ENCODE peak calls at places on chromosomes 7 and 10, in seven cellular contexts. One of them, this sample, is unnamed.
A peak's percentile ranks its signal among the peaks of the same experiment; 100 is the strongest.

GRCh38 chr7:148700693-148701092 is 2.0 kb downstream of the CUL1 start:
- DNase-seq in NB4: peak; percentile 70
- DNase-seq in Panc1: no peak
- DNase-seq in GM10248: no peak
- DNase-seq in fibroblast of the aortic adventitia: peak; percentile 27
- DNase-seq in A549: no peak
- DNase-seq in OCI-LY7: peak; percentile 65
- DNase-seq in this sample: peak; percentile 44

GRCh38 chr10:1050145-1050544 is 1.2 kb upstream of the IDI1 start:
- DNase-seq in NB4: peak; percentile 42
- DNase-seq in Panc1: no peak
- DNase-seq in GM10248: no peak
- DNase-seq in fibroblast of the aortic adventitia: peak; percentile 34
- DNase-seq in A549: no peak
- DNase-seq in OCI-LY7: peak; percentile 40
- DNase-seq in this sample: no peak

GRCh38 chr7:112723416-112723815 is 66.8 kb downstream of the TMEM168 start:
- DNase-seq in NB4: no peak
- DNase-seq in Panc1: no peak
- DNase-seq in GM10248: no peak
- DNase-seq in fibroblast of the aortic adventitia: peak; percentile 2
- DNase-seq in A549: no peak
- DNase-seq in OCI-LY7: no peak
- DNase-seq in this sample: no peak

GRCh38 chr7:85851571-85852193 is 664.8 kb upstream of the SEMA3D start:
- DNase-seq in NB4: peak; percentile 66
- DNase-seq in Panc1: no peak
- DNase-seq in GM10248: no peak
- DNase-seq in fibroblast of the aortic adventitia: peak; percentile 81
- DNase-seq in A549: peak; percentile 10
- DNase-seq in OCI-LY7: peak; percentile 21
- DNase-seq in this sample: no peak

GRCh38 chr7:96547371-96547811 is 162.3 kb downstream of the SEM1 start:
- DNase-seq in NB4: no peak
- DNase-seq in Panc1: no peak
- DNase-seq in GM10248: no peak
- DNase-seq in fibroblast of the aortic adventitia: no peak
- DNase-seq in A549: no peak
- DNase-seq in OCI-LY7: no peak
- DNase-seq in this sample: no peak

GRCh38 chr10:45224219-45224841 is 91.1 kb downstream of the OR13A1 start:
- DNase-seq in NB4: no peak
- DNase-seq in Panc1: no peak
- DNase-seq in GM10248: no peak
- DNase-seq in fibroblast of the aortic adventitia: no peak
- DNase-seq in A549: no peak
- DNase-seq in OCI-LY7: no peak
- DNase-seq in this sample: no peak

GRCh38 chr7:155296788-155297516 is 726 bp upstream of the INSIG1 start:
- DNase-seq in NB4: peak; percentile 95
- DNase-seq in Panc1: no peak
- DNase-seq in GM10248: peak; percentile 42
- DNase-seq in fibroblast of the aortic adventitia: peak; percentile 73
- DNase-seq in A549: peak; percentile 49
- DNase-seq in OCI-LY7: peak; percentile 73
- DNase-seq in this sample: peak; percentile 50

GRCh38 chr10:132631348-132631735 is 93.8 kb downstream of the INPP5A start:
- DNase-seq in NB4: no peak
- DNase-seq in Panc1: no peak
- DNase-seq in GM10248: no peak
- DNase-seq in fibroblast of the aortic adventitia: peak; percentile 78
- DNase-seq in A549: no peak
- DNase-seq in OCI-LY7: no peak
- DNase-seq in this sample: no peak

GRCh38 chr10:70131560-70131937 is 1.1 kb downstream of the AIFM2 start:
- DNase-seq in NB4: no peak
- DNase-seq in Panc1: no peak
- DNase-seq in GM10248: peak; percentile 18
- DNase-seq in fibroblast of the aortic adventitia: no peak
- DNase-seq in A549: no peak
- DNase-seq in OCI-LY7: no peak
- DNase-seq in this sample: no peak

GRCh38 chr7:76354981-76355730 is 3.6 kb downstream of the YWHAG start:
- DNase-seq in NB4: no peak
- DNase-seq in Panc1: no peak
- DNase-seq in GM10248: no peak
- DNase-seq in fibroblast of the aortic adventitia: peak; percentile 32
- DNase-seq in A549: no peak
- DNase-seq in OCI-LY7: no peak
- DNase-seq in this sample: no peak

GRCh38 chr7:76358053-76358477 is 726 bp downstream of the YWHAG start:
- DNase-seq in NB4: peak; percentile 87
- DNase-seq in Panc1: no peak
- DNase-seq in GM10248: no peak
- DNase-seq in fibroblast of the aortic adventitia: peak; percentile 37
- DNase-seq in A549: no peak
- DNase-seq in OCI-LY7: peak; percentile 64
- DNase-seq in this sample: peak; percentile 49

GRCh38 chr7:76357379-76358052 is 1.3 kb downstream of the YWHAG start:
- DNase-seq in NB4: peak; percentile 54
- DNase-seq in Panc1: no peak
- DNase-seq in GM10248: no peak
- DNase-seq in fibroblast of the aortic adventitia: no peak
- DNase-seq in A549: no peak
- DNase-seq in OCI-LY7: no peak
- DNase-seq in this sample: no peak

GRCh38 chr7:76356115-76356514 is 2.7 kb downstream of the YWHAG start:
- DNase-seq in NB4: no peak
- DNase-seq in Panc1: no peak
- DNase-seq in GM10248: no peak
- DNase-seq in fibroblast of the aortic adventitia: no peak
- DNase-seq in A549: no peak
- DNase-seq in OCI-LY7: no peak
- DNase-seq in this sample: no peak

GRCh38 chr7:76356823-76357222 is 2.0 kb downstream of the YWHAG start:
- DNase-seq in NB4: peak; percentile 42
- DNase-seq in Panc1: no peak
- DNase-seq in GM10248: no peak
- DNase-seq in fibroblast of the aortic adventitia: peak; percentile 39
- DNase-seq in A549: no peak
- DNase-seq in OCI-LY7: peak; percentile 30
- DNase-seq in this sample: peak; percentile 37
- TF ChIP-seq CTCF in NB4: no peak
- TF ChIP-seq CTCF in Panc1: no peak
- TF ChIP-seq CTCF in GM10248: no peak
- TF ChIP-seq CTCF in fibroblast of the aortic adventitia: peak; percentile 9
- TF ChIP-seq CTCF in A549: no peak
- TF ChIP-seq CTCF in OCI-LY7: no peak
- TF ChIP-seq CTCF in this sample: no peak

GRCh38 chr7:132713893-132714292 is 137.6 kb upstream of the PLXNA4 start:
- DNase-seq in NB4: no peak
- DNase-seq in Panc1: no peak
- DNase-seq in GM10248: no peak
- DNase-seq in fibroblast of the aortic adventitia: no peak
- DNase-seq in A549: no peak
- DNase-seq in OCI-LY7: no peak
- DNase-seq in this sample: no peak

GRCh38 chr7:132708501-132708900 is 132.2 kb upstream of the PLXNA4 start:
- DNase-seq in NB4: no peak
- DNase-seq in Panc1: no peak
- DNase-seq in GM10248: no peak
- DNase-seq in fibroblast of the aortic adventitia: no peak
- DNase-seq in A549: no peak
- DNase-seq in OCI-LY7: no peak
- DNase-seq in this sample: no peak

GRCh38 chr7:132705146-132705545 is 128.9 kb upstream of the PLXNA4 start:
- DNase-seq in NB4: no peak
- DNase-seq in Panc1: no peak
- DNase-seq in GM10248: no peak
- DNase-seq in fibroblast of the aortic adventitia: peak; percentile 44
- DNase-seq in A549: no peak
- DNase-seq in OCI-LY7: no peak
- DNase-seq in this sample: no peak

DNA sequence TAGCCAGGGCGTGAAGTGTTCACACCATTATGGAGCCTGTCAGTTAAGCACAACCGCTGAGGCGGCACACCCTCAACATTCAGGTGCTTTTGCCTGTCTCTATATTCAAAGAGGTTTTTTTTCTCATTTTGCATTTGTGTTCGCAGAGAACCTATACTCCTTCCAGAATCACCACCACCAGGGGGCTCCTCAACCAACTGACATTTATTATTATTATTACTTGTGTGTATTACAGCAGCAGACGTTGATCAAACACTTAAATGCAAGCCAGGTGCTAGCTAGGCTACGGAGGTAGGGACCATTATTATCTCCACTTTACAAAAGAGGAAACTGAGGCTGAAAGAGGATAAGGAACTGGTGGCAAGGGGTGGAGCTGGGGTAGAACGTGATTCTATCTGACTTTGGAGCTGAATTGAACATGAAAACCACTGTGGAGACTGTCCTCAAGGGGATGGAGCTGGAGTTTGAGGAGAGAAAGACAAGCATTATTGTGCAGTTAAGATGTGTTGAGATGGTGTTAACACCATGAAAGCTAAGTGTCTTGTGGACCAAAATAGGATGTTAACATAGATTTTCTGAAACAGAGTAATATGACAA is 133.8 kb upstream of the PLXNA4 start:
- DNase-seq in NB4: peak; percentile 36
- DNase-seq in Panc1: no peak
- DNase-seq in GM10248: no peak
- DNase-seq in fibroblast of the aortic adventitia: peak; percentile 60
- DNase-seq in A549: no peak
- DNase-seq in OCI-LY7: peak; percentile 53
- DNase-seq in this sample: peak; percentile 53
- TF ChIP-seq CTCF in NB4: peak; percentile 40
- TF ChIP-seq CTCF in Panc1: peak; percentile 67
- TF ChIP-seq CTCF in GM10248: peak; percentile 16
- TF ChIP-seq CTCF in fibroblast of the aortic adventitia: peak; percentile 63
- TF ChIP-seq CTCF in A549: peak; percentile 57
- TF ChIP-seq CTCF in OCI-LY7: peak; percentile 86
- TF ChIP-seq CTCF in this sample: peak; percentile 16

DNA sequence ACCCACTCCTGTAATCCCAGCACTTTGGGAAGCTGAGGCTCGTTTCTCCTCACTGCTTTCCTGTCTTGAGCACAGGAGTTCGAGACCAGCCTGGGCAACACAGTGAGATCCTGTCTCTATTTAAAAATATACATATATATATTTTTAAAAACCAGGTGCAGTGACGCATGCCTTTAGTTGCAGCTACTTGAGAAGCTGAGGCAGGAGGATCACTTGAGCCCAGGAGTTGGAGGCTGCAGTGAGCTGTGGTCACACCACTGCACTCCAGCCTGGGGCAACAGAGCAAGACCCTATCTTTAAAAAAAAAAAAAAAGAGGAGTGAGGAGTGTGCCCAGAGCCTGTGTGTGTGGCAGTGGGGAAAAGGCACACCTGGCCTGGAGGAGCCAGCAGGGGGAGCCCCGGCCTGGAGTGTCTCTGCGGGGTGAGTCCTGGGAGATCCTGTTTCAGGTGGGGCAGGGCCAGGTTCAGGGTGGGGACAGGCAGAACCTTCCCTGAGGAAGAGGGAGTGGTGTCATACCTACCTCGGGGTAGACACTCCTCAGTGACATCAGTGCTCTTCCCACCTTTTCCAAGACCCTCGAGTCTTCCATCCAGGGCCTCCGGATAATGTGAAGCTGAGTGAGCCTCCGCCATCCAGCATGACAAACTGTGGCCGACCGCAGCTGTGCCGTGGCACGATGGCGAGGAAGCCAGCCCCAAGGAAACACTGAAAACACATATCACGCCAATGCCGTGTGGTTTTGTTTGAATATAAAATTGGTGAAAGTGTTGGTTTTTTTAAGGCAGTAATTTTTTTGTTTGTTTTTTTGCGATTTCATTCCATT is 9.0 kb upstream of the ARPC1B start:
- DNase-seq in NB4: peak; percentile 52
- DNase-seq in Panc1: no peak
- DNase-seq in GM10248: peak; percentile 73
- DNase-seq in fibroblast of the aortic adventitia: no peak
- DNase-seq in A549: peak; percentile 74
- DNase-seq in OCI-LY7: peak; percentile 55
- DNase-seq in this sample: peak; percentile 64
- TF ChIP-seq CTCF in NB4: peak; percentile 72
- TF ChIP-seq CTCF in Panc1: no peak
- TF ChIP-seq CTCF in GM10248: peak; percentile 59
- TF ChIP-seq CTCF in fibroblast of the aortic adventitia: peak; percentile 57
- TF ChIP-seq CTCF in A549: peak; percentile 48
- TF ChIP-seq CTCF in OCI-LY7: peak; percentile 78
- TF ChIP-seq CTCF in this sample: peak; percentile 30

GRCh38 chr10:79401015-79401921 is 44.2 kb downstream of the ZCCHC24 start:
- DNase-seq in NB4: no peak
- DNase-seq in Panc1: no peak
- DNase-seq in GM10248: no peak
- DNase-seq in fibroblast of the aortic adventitia: peak; percentile 91
- DNase-seq in A549: no peak
- DNase-seq in OCI-LY7: no peak
- DNase-seq in this sample: no peak

GRCh38 chr10:79398642-79399041 is 46.8 kb downstream of the ZCCHC24 start:
- DNase-seq in NB4: no peak
- DNase-seq in Panc1: no peak
- DNase-seq in GM10248: no peak
- DNase-seq in fibroblast of the aortic adventitia: no peak
- DNase-seq in A549: no peak
- DNase-seq in OCI-LY7: no peak
- DNase-seq in this sample: no peak

GRCh38 chr10:79399242-79399831 is 46.1 kb downstream of the ZCCHC24 start:
- DNase-seq in NB4: no peak
- DNase-seq in Panc1: no peak
- DNase-seq in GM10248: no peak
- DNase-seq in fibroblast of the aortic adventitia: peak; percentile 98
- DNase-seq in A549: no peak
- DNase-seq in OCI-LY7: no peak
- DNase-seq in this sample: peak; percentile 42

GRCh38 chr10:79402625-79402946 is 42.8 kb downstream of the ZCCHC24 start:
- DNase-seq in NB4: no peak
- DNase-seq in Panc1: no peak
- DNase-seq in GM10248: no peak
- DNase-seq in fibroblast of the aortic adventitia: no peak
- DNase-seq in A549: no peak
- DNase-seq in OCI-LY7: no peak
- DNase-seq in this sample: no peak

GRCh38 chr10:79400567-79401004 is 44.8 kb downstream of the ZCCHC24 start:
- DNase-seq in NB4: peak; percentile 75
- DNase-seq in Panc1: peak; percentile 27
- DNase-seq in GM10248: peak; percentile 83
- DNase-seq in fibroblast of the aortic adventitia: no peak
- DNase-seq in A549: peak; percentile 65
- DNase-seq in OCI-LY7: peak; percentile 51
- DNase-seq in this sample: peak; percentile 70
- TF ChIP-seq CTCF in NB4: peak; percentile 98
- TF ChIP-seq CTCF in Panc1: peak; percentile 89
- TF ChIP-seq CTCF in GM10248: peak; percentile 58
- TF ChIP-seq CTCF in fibroblast of the aortic adventitia: peak; percentile 85
- TF ChIP-seq CTCF in A549: peak; percentile 53
- TF ChIP-seq CTCF in OCI-LY7: peak; percentile 89
- TF ChIP-seq CTCF in this sample: peak; percentile 67

This sample was measured in Calu3.